ENCODE peak calls at places on chromosome 16, in four cellular contexts. T is K562, A is GM12878, Y is HepG2. F is an unnamed sample.

GRCh38 chr16:87328846-87329245 is 11.7 kb upstream of the C16orf95 start:
- DNase-seq in A (no peak), Y (no peak), T (no peak), F (no peak)

GRCh38 chr16:84718-85452 is 6.9 kb downstream of the MPG start:
- DNase-seq in A (peak), Y (no peak), T (no peak), F (no peak)

GRCh38 chr16:23232806-23233205 is 50.3 kb downstream of the SCNN1G start:
- DNase-seq in T (no peak), A (no peak), Y (no peak), F (no peak)

GRCh38 chr16:5557448-5557847 is 459.9 kb upstream of the EEF2KMT start:
- DNase-seq in A (no peak), T (no peak), Y (no peak), F (no peak)

GRCh38 chr16:30985401-30986128 is 558 bp downstream of the HSD3B7 start:
- DNase-seq in Y (peak), T (peak), A (no peak), F (peak)

GRCh38 chr16:253833-254232 is 19.2 kb downstream of the FAM234A start:
- DNase-seq in A (no peak), Y (no peak), T (no peak), F (no peak)

GRCh38 chr16:75279277-75279676 is 27.9 kb upstream of the BCAR1 start:
- DNase-seq in T (no peak), Y (no peak), A (no peak), F (no peak)

GRCh38 chr16:31099860-31100638 is 5.5 kb upstream of the VKORC1 start:
- DNase-seq in A (no peak), T (peak), Y (peak), F (no peak)

GRCh38 chr16:51880776-51881175 is 666.2 kb downstream of the TOX3 start:
- DNase-seq in A (no peak), T (no peak), Y (no peak), F (peak)

GRCh38 chr16:89003831-89004208 is 26.8 kb upstream of the CBFA2T3 start:
- DNase-seq in T (peak), Y (no peak), A (no peak), F (no peak)
- TF ChIP-seq CHD4 in T (no peak), Y (no peak), A (no peak), F (no peak)

GRCh38 chr16:58658796-58659211 is 25.8 kb downstream of the SLC38A7 start:
- DNase-seq in A (no peak), T (peak), Y (no peak), F (no peak)
- TF ChIP-seq CHD4 in A (no peak), T (no peak), Y (no peak), F (no peak)

GRCh38 chr16:81486555-81487061 is 42.0 kb downstream of the CMIP start:
- DNase-seq in A (no peak), T (no peak), Y (no peak), F (no peak)
- TF ChIP-seq CHD4 in A (no peak), T (no peak), Y (no peak), F (no peak)

DNA sequence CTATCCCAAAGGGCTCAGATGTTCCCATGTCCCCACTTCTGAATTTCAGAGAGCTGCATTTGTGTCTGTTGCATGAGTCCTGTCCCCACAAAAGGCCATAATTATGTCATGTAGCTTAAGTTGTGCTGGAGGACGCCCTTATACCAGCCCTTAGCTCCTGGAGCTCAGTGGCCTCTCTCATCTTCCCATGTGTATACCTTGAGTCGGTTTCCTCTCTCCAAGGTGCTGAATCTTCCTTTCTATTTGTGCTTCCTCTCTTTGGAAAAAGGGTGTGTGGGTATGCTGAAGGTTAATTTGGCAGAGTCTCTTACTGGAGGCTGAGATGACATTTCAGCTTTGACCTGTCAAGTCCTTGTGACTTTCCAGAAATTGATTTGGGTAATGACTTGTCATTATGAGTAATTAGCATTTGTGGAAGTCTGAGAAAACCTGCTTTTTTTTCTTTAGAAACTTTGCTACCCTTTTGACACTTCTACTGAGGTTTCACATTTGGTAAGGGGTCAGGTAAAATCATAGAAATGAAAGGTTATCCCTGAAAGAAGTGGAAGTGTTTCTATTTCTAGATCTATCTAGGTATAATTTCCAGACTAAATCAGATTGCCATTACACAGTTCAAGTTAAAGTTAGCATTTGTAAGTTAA is 185.4 kb downstream of the ABCC12 start:
- DNase-seq in A (no peak), Y (peak), T (peak), F (peak)
- TF ChIP-seq CHD4 in A (no peak), Y (no peak), T (no peak), F (no peak)

DNA sequence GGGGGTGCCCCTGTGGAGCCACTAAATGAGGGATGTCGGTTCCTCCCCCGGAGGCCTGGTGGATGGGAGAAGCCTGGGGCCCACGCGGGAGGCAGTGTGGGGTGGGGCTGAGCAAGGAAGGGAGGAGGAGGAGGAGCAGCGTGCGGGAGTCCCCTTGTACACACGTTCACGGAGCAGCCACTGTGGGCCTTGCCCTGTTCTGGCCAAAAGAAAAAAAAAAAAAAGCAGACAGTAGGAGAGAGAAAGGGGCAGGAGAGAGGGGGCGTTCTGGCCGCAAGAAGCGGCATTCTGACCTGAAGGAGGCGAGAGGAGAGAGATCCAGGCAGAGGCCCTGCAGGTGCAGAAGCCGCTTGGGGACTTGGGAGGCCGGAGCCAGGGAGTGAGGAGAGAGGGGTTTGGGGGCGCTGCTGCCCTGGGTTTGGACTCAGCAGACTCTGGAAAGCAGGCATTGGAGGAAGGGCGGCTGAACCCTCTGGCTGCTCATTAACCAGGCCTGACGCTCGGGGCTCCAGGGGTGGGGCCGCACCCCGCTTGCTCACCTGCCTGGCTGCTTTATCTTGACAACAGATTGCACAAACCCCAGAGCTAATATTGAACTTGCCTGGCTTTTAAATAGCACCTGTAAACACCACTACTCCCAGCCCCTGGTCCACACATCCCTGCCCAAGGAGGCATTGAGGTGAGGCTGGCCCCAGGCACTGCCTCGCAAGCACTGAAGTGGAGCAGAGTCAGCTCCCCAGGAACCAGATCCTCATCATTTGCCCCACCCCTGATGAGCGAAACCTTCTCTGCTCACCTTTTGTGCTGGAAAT is 190.5 kb upstream of the GSE1 start:
- DNase-seq in T (peak), A (no peak), Y (peak), F (peak)
- TF ChIP-seq CHD4 in T (no peak), A (no peak), Y (peak), F (no peak)

GRCh38 chr16:81779540-81780320 is 639 bp downstream of the PLCG2 start:
- DNase-seq in Y (no peak), A (no peak), T (peak), F (peak)
- TF ChIP-seq CHD4 in Y (no peak), A (no peak), T (no peak), F (no peak)

GRCh38 chr16:9308300-9309209 is 217.1 kb downstream of the HAPSTR1 start:
- DNase-seq in T (no peak), Y (no peak), A (no peak), F (no peak)

GRCh38 chr16:9306753-9307152 is 215.3 kb downstream of the HAPSTR1 start:
- DNase-seq in Y (no peak), A (no peak), T (no peak), F (no peak)

GRCh38 chr16:9316008-9316407 is 224.6 kb downstream of the HAPSTR1 start:
- DNase-seq in T (no peak), A (no peak), Y (no peak), F (no peak)

GRCh38 chr16:9309844-9310243 is 218.4 kb downstream of the HAPSTR1 start:
- DNase-seq in A (no peak), Y (no peak), T (no peak), F (no peak)

DNA sequence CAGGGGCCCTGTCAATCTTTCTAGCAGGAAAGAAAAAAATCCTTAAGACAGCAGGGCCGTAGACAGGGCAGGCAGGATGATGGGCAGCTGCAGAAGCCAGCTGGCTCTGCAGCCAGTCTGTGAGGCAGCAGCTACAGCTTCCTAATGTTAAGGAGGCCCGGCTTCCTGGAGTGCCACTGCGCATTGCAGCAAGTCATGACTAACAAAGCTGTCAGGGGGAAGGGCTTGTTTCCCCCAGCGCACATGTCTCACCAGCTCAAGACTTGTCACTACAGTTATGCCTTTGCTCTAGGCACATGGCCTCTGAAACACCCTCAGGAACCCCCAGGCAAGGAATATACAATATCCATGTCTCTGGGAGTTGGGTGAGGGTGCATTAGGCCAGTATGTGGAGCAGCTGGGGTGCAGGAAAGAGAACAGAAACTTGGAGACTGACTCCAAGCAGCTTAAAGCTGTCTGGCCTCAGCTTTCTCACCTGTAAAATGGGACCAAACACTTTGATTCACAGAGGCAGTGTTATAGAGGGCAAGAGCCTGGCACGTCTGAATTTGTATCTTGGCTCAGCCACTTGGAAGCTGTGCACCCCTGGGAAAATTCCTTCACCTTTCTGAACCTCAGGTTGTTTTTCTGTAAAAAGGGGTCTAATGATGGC is 220.0 kb downstream of the HAPSTR1 start:
- DNase-seq in T (no peak), Y (no peak), A (no peak), F (no peak)
- TF ChIP-seq CHD4 in T (no peak), Y (no peak), A (no peak), F (no peak)

F was measured in A549.